ENCODE peak calls at places on chromosomes 12 and 14, in eight cellular contexts. C, I, Z, O, V, K, Q and J are unnamed samples.

GRCh38 chr12:103712191-103712590 is 125.1 kb downstream of the STAB2 start:
- DNase-seq in C (no peak), I (no peak), Z (peak; percentile 7), O (no peak), V (no peak), K (no peak), Q (no peak), J (no peak)

GRCh38 chr14:78764240-78764639 is 594.1 kb downstream of the NRXN3 start:
- DNase-seq in C (peak; percentile 1), I (no peak), Z (no peak), O (no peak), V (no peak), K (no peak), Q (no peak), J (no peak)

GRCh38 chr12:62603061-62603810 is 136.6 kb downstream of the MON2 start:
- DNase-seq in C (peak; percentile 89), I (peak; percentile 81), Z (peak; percentile 86), O (peak; percentile 90), V (peak; percentile 87), K (peak; percentile 87), Q (peak; percentile 82), J (peak; percentile 40)

GRCh38 chr14:88264116-88264515 is 59.0 kb downstream of the KCNK10 start:
- DNase-seq in C (no peak), I (no peak), Z (no peak), O (no peak), V (no peak), K (no peak), Q (no peak), J (no peak)

GRCh38 chr14:63543826-63544320 is 696 bp upstream of the PPP2R5E start:
- DNase-seq in C (no peak), I (no peak), Z (no peak), O (no peak), V (no peak), K (no peak), Q (no peak), J (no peak)

GRCh38 chr14:103033744-103034143 is 23.6 kb downstream of the CDC42BPB start:
- DNase-seq in C (no peak), I (peak; percentile 75), Z (no peak), O (peak; percentile 68), V (no peak), K (no peak), Q (no peak), J (no peak)

GRCh38 chr12:76551482-76551888 is 8.1 kb downstream of the OSBPL8 start:
- DNase-seq in C (no peak), I (no peak), Z (no peak), O (no peak), V (no peak), K (no peak), Q (no peak), J (no peak)

GRCh38 chr14:32370720-32371119 is 41.6 kb downstream of the AKAP6 start:
- DNase-seq in C (peak; percentile 89), I (no peak), Z (no peak), O (peak; percentile 48), V (no peak), K (no peak), Q (no peak), J (no peak)

GRCh38 chr14:64676410-64677008 is 27.7 kb upstream of the PLEKHG3 start:
- DNase-seq in C (no peak), I (no peak), Z (no peak), O (no peak), V (no peak), K (no peak), Q (no peak), J (no peak)

GRCh38 chr12:103880299-103881142 is 39.5 kb upstream of the NT5DC3 start:
- DNase-seq in C (no peak), I (no peak), Z (no peak), O (peak; percentile 41), V (no peak), K (no peak), Q (no peak), J (no peak)

GRCh38 chr12:5623411-5623810 is 191.5 kb downstream of the NTF3 start:
- DNase-seq in C (no peak), I (no peak), Z (no peak), O (no peak), V (no peak), K (no peak), Q (no peak), J (no peak)

GRCh38 chr12:63949902-63950301 is 105.4 kb downstream of the SRGAP1 start:
- DNase-seq in C (peak; percentile 31), I (no peak), Z (no peak), O (no peak), V (no peak), K (no peak), Q (no peak), J (no peak)

GRCh38 chr14:105091335-105092123 is 26.3 kb upstream of the GPR132 start:
- DNase-seq in C (no peak), I (peak; percentile 93), Z (peak; percentile 78), O (no peak), V (peak; percentile 52), K (peak; percentile 82), Q (peak; percentile 91), J (no peak)

DNA sequence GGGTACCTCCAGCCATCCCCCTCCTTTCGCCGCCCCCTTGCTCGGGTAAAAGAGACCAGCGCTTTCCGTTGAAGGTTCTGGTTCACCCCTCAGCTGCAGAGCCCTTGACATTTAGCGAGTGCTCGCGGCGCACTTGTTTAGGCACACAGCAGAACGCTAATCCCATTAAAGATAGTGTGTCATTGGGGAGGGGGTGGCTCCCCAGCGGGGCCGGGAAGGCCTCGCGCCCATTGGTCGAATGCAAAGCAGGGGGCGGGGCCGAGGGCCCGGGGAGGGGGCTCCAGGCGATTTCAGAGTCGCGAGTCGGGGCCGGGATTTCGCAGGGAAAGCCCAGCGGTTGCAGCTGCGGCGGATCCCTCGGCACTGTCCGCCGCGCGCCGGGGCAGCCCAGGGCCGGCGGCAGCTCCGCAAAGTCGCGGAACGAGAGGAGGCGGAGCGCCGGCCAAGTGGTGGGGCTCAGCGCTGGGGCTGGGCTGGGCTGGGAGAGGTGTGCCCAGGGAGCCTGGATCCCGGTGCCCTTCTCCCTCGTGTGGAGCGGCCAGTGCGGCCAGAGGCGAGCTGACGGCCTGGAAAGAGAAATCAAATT is 122.9 kb downstream of the TSPAN9 start:
- DNase-seq in C (peak; percentile 65), I (peak; percentile 22), Z (peak; percentile 61), O (peak; percentile 69), V (peak; percentile 51), K (peak; percentile 62), Q (no peak), J (no peak)
- H3K27ac ChIP-seq in C (no peak overlapping the region), I (no peak overlapping the region), Z (no peak overlapping the region), O (no peak overlapping the region), V (peak overlapping the region; percentile 1), K (peak overlapping the region; percentile 62), Q (no peak overlapping the region), J (no peak overlapping the region)

DNA sequence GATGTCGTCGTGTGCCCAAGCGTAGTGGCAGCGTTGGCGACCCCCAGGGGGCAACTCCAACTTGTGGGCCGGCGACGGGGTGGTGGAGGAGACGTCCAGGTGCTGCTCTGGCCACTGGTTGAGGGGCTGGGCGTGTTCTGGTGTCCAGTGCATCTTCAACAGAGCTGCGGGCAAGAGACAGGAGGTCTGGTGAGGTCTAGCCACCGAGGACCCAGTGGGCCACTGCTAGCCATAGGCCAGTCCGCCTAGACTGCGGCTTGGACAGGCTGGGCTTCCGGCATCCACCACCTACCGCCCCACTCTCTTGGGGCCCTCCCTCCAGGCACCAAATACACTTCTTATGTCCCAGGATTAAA is 26.3 kb downstream of the FIGNL2 start:
- DNase-seq in C (no peak), I (no peak), Z (no peak), O (no peak), V (no peak), K (no peak), Q (no peak), J (no peak)
- H3K4me1 ChIP-seq in C (peaks cover 9% of the 10 kb centered on the region), I (no peaks in the 10 kb centered on the region), Z (no peaks in the 10 kb centered on the region), O (no peaks in the 10 kb centered on the region), V (no peaks in the 10 kb centered on the region), K (no peaks in the 10 kb centered on the region), Q (peaks cover 4% of the 10 kb centered on the region), J (peaks cover 8% of the 10 kb centered on the region)

DNA sequence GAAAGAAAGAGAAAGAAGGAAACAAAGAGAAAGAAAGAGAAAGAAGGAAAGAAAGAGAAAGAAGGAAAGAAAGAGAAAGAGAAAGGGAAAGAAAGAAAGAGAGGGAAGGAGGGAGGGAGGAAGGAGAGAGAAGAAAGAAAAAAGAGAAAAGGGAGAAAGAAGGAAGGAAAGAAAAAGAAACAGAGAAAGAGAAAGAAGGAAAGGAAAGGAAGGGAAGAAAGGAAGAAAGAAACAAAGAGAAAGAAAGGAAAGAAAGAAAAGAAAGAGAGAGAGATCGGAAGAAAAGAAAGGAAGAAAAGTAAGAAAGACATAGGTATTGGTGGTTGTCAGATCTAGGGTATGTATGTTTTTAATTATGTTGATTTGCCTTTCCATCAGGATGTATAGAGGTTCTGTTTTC is 342.3 kb downstream of the FOXG1 start:
- DNase-seq in C (no peak), I (no peak), Z (no peak), O (no peak), V (no peak), K (no peak), Q (no peak), J (no peak)
- TF ChIP-seq CTCF in C (no peak), I (no peak), Z (no peak), O (no peak), V (no peak), K (no peak), Q (no peak), J (no peak)

GRCh38 chr12:46452776-46453175 is 80.2 kb upstream of the SLC38A2 start:
- DNase-seq in C (no peak), I (no peak), Z (no peak), O (no peak), V (no peak), K (no peak), Q (no peak), J (no peak)

GRCh38 chr12:46452061-46452615 is 79.6 kb upstream of the SLC38A2 start:
- DNase-seq in C (peak; percentile 62), I (no peak), Z (no peak), O (peak; percentile 62), V (no peak), K (no peak), Q (no peak), J (no peak)

GRCh38 chr12:46450279-46450748 is 77.7 kb upstream of the SLC38A2 start:
- DNase-seq in C (no peak), I (peak; percentile 78), Z (peak; percentile 49), O (peak; percentile 73), V (peak; percentile 62), K (peak; percentile 68), Q (peak; percentile 59), J (no peak)

GRCh38 chr12:46449856-46450255 is 77.3 kb upstream of the SLC38A2 start:
- DNase-seq in C (no peak), I (no peak), Z (no peak), O (peak; percentile 45), V (no peak), K (no peak), Q (no peak), J (no peak)

DNA sequence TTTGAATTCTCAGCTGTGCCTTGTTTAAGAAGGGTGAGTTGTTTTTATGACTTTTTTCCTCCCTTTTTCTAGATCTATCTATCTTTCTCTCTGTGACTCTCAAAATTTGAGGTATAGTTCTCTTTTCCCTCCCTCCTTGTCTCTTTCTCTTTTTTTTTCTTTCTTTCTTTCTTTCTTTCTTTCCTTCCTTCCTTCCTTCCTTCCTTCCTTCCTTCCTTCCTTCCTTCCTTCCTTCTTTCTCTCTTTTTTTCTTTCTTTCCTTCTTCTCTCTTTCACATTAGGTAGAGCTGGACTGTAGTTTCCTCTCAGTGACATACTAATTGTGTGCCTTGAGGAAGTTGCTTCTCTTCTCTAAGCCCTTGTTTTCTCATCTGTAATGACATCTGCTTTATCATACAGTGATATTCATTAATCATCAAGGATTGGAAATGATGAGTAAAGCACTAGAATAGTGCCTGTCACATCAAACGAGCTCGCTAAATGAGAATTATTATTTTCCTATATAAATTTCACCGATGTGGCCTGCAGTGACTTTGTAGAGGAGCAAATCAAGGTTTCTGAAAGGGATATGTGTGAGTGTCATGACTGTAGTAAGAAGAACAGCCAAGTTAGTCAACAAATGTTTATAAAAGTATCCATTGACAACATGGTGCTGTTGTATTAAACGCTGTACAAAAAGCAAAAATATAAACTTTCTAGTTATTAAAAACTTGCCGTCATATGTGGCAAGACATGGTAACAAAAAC is 78.9 kb upstream of the SLC38A2 start:
- DNase-seq in C (no peak), I (no peak), Z (no peak), O (no peak), V (no peak), K (no peak), Q (no peak), J (no peak)
- H3K27ac ChIP-seq in C (no peak overlapping the region), I (no peak overlapping the region), Z (peak overlapping the region; percentile 38), O (no peak overlapping the region), V (no peak overlapping the region), K (no peak overlapping the region), Q (no peak overlapping the region), J (no peak overlapping the region)